ENCODE peak calls at places on chromosomes 13 and 19, in five cellular contexts. A is lower lobe of right lung, P is HL-60, U is uterus, G is adrenal gland. X is an unnamed sample.

GRCh38 chr13:74443623-74444022 is 309.4 kb upstream of the KLF12 start:
- DNase-seq in U (no peak), A (no peak), P (no peak), G (no peak), X (no peak)

GRCh38 chr19:748274-748598 is 2.7 kb upstream of the MISP start:
- DNase-seq in U (no peak), P (no peak), G (no peak), A (no peak), X (no peak)

GRCh38 chr13:75723927-75724326 is 87.8 kb downstream of the LMO7 start:
- DNase-seq in P (no peak), G (no peak), A (no peak), U (no peak), X (no peak)

GRCh38 chr19:10086904-10087256 is 763 bp downstream of the SHFL start:
- DNase-seq in P (no peak), U (no peak), A (no peak), G (no peak), X (no peak)

GRCh38 chr13:50128406-50129048 is 113.3 kb downstream of the KCNRG start:
- DNase-seq in U (no peak), A (no peak), P (no peak), G (no peak), X (no peak)

GRCh38 chr13:21674271-21675009 is 3.6 kb downstream of the FGF9 start:
- DNase-seq in G (no peak), A (no peak), P (no peak), U (no peak), X (no peak)

GRCh38 chr19:52171321-52172169 is at the start of gene ZNF836:
- DNase-seq in G (peak; percentile 94), U (peak; percentile 95), P (peak; percentile 52), A (peak; percentile 93), X (peak; percentile 95)

GRCh38 chr13:43953370-43953769 is 73.7 kb downstream of the LACC1 start:
- DNase-seq in U (no peak), A (no peak), P (no peak), G (no peak), X (no peak)

GRCh38 chr19:8884416-8884815 is 52.2 kb downstream of the MBD3L1 start:
- DNase-seq in G (no peak), A (no peak), P (no peak), U (no peak), X (no peak)
- H3K4me3 ChIP-seq in G (no peak overlapping the region), A (no peak overlapping the region), P (no peak overlapping the region), U (no peak overlapping the region), X (no peak overlapping the region)

GRCh38 chr19:42201489-42202289 is 15.8 kb downstream of the DEDD2 start:
- DNase-seq in P (peak; percentile 75), A (peak; percentile 79), U (no peak), G (peak; percentile 54), X (no peak)
- H3K4me3 ChIP-seq in P (peak overlapping the region; percentile 1), A (peak overlapping the region; percentile 25), U (no peak overlapping the region), G (no peak overlapping the region), X (no peak overlapping the region)

GRCh38 chr19:45035755-45036154 is 3.1 kb upstream of the CLASRP start:
- DNase-seq in G (no peak), U (no peak), A (no peak), P (no peak), X (no peak)
- H3K4me3 ChIP-seq in G (no peak overlapping the region), U (no peak overlapping the region), A (no peak overlapping the region), P (no peak overlapping the region), X (no peak overlapping the region)

DNA sequence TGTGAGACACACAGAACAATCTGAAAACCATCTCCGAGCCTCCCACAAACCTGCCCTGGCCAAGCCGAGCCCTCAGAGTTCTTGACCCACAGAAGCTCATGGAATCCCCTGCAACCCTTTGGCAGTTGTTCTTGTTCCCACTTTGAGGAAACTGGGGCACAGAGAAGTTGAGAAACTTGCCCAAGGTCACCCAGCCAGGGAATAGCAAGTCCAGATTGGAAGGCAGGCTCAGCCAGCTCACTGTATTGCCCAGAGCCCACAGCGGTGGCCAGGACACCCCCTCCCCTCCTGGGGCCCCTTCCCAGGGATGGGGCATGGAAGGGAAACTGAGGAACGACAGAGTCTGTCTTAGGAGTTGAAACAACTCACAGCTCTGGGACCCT is 1.8 kb downstream of the ZSWIM4 start:
- DNase-seq in P (no peak), A (no peak), U (no peak), G (peak; percentile 78), X (no peak)
- H3K4me3 ChIP-seq in P (no peak overlapping the region), A (peak overlapping the region; percentile 79), U (no peak overlapping the region), G (no peak overlapping the region), X (peak overlapping the region; percentile 87)

DNA sequence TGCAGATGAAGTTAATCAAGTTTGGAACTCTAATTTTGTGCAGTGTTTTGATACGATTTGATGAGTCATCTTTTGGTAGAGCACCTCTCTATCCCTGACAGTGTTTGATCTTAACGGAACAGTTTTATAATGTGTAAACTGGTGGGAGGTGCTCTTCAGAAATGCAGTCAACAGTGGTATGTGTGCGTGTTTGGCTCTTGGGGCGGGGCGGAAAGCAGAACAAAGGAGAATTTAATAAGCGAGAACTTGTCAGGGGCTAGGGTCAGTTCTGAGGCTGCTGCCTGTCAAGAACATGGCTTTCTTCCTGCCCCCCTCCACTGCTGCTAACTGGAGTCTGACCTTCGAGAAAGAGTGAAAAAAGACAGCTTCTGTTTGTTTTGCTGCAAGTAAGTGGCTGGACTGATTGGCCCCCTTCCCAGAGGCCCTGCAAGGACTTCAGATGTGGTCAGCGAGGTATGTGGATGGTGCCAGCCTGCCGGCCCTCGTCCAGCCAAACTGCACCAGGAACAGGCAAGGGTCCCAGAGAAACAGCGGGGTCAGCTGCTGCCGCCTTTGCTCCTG is 40.8 kb downstream of the BBC3 start:
- DNase-seq in A (peak; percentile 88), U (peak; percentile 47), G (peak; percentile 82), P (no peak), X (no peak)
- H3K4me3 ChIP-seq in A (peak overlapping the region; percentile 9), U (no peak overlapping the region), G (no peak overlapping the region), P (no peak overlapping the region), X (no peak overlapping the region)

GRCh38 chr13:45770886-45771285 is 68.8 kb downstream of the CBY2 start:
- DNase-seq in G (no peak), P (no peak), A (no peak), U (no peak), X (no peak)
- H3K4me3 ChIP-seq in G (no peak overlapping the region), P (no peak overlapping the region), A (no peak overlapping the region), U (no peak overlapping the region), X (no peak overlapping the region)

GRCh38 chr13:72645521-72645920 is 81.9 kb downstream of the MZT1 start:
- DNase-seq in A (no peak), U (no peak), P (no peak), G (no peak), X (no peak)

GRCh38 chr13:72652681-72653080 is 74.7 kb downstream of the MZT1 start:
- DNase-seq in G (no peak), P (no peak), A (no peak), U (no peak), X (no peak)

GRCh38 chr13:72651196-72651595 is 76.2 kb downstream of the MZT1 start:
- DNase-seq in A (no peak), G (no peak), P (no peak), U (no peak), X (no peak)

GRCh38 chr13:72643339-72643989 is 84.0 kb downstream of the MZT1 start:
- DNase-seq in P (peak; percentile 6), U (no peak), A (peak; percentile 49), G (peak; percentile 86), X (no peak)

DNA sequence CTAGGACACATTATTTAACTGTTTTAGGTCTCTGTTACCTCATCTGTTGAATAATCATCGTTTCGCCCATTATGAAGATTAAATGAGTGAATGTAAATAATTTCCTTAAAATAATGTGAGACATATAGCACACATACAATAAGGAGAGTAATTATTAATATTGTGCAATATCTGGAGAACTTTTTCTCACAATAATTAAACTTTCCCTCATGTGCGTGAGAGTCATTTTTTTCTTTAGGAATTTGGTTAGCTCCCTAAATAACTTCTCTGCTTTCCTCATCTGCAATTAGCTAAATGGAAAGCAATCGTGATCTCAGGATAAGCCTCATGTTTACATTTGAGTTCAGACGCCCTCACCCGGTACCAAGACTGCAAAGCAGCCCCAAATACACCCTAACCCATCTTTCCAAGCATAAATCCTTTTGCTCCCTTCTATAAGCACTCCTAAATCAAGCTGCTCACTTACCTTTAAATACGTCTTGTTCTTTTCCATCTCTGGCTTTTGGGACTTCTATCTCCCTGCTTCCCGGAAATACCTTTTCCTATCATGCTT is 78.8 kb downstream of the MZT1 start:
- DNase-seq in U (no peak), A (no peak), G (no peak), P (no peak), X (no peak)
- H3K4me3 ChIP-seq in U (no peak overlapping the region), A (no peak overlapping the region), G (no peak overlapping the region), P (no peak overlapping the region), X (no peak overlapping the region)

X was measured in suprapubic skin.